ENCODE peak calls at places on chromosomes 12 and 14, in four cellular contexts. One of them, this sample, is unnamed. For H3K4me1, the result is how much of the 10 kb centered on the place peaks cover.

GRCh38 chr14:68820119-68820518 is 27.3 kb upstream of the ZFP36L1 start:
- DNase-seq in astrocyte: no peak
- DNase-seq in Karpas-422: no peak
- DNase-seq in IMR-90: no peak
- DNase-seq in this sample: no peak

GRCh38 chr14:104741108-104741802 is 11.7 kb upstream of the SIVA1 start:
- DNase-seq in astrocyte: no peak
- DNase-seq in IMR-90: no peak
- DNase-seq in Karpas-422: no peak
- DNase-seq in this sample: no peak

GRCh38 chr14:23578560-23579310 is at the start of gene JPH4:
- DNase-seq in IMR-90: no peak
- DNase-seq in Karpas-422: no peak
- DNase-seq in astrocyte: no peak
- DNase-seq in this sample: no peak

GRCh38 chr12:3670083-3670620 is 82.8 kb downstream of the CRACR2A start:
- DNase-seq in astrocyte: no peak
- DNase-seq in IMR-90: peak
- DNase-seq in Karpas-422: no peak
- DNase-seq in this sample: no peak

GRCh38 chr14:29846339-29847129 is 81.1 kb downstream of the PRKD1 start:
- DNase-seq in astrocyte: no peak
- DNase-seq in Karpas-422: no peak
- DNase-seq in IMR-90: peak
- DNase-seq in this sample: no peak

GRCh38 chr12:67701121-67701520 is 52.6 kb downstream of the DYRK2 start:
- DNase-seq in Karpas-422: no peak
- DNase-seq in IMR-90: peak
- DNase-seq in astrocyte: peak
- DNase-seq in this sample: no peak

GRCh38 chr12:130184531-130185090 is 22.3 kb downstream of the FZD10 start:
- DNase-seq in astrocyte: no peak
- DNase-seq in IMR-90: no peak
- DNase-seq in Karpas-422: no peak
- DNase-seq in this sample: no peak

GRCh38 chr12:16524378-16524777 is 81.6 kb downstream of the LMO3 start:
- DNase-seq in Karpas-422: no peak
- DNase-seq in astrocyte: no peak
- DNase-seq in IMR-90: no peak
- DNase-seq in this sample: no peak

GRCh38 chr14:93891756-93892504 is 35.2 kb upstream of the FAM181A start:
- DNase-seq in astrocyte: no peak
- DNase-seq in IMR-90: no peak
- DNase-seq in Karpas-422: no peak
- DNase-seq in this sample: no peak

GRCh38 chr12:55220725-55221124 is at the start of gene OR10A7:
- DNase-seq in Karpas-422: no peak
- DNase-seq in astrocyte: no peak
- DNase-seq in IMR-90: no peak
- DNase-seq in this sample: no peak

GRCh38 chr12:62715086-62715786 is 219.7 kb downstream of the PPM1H start:
- DNase-seq in astrocyte: no peak
- DNase-seq in IMR-90: no peak
- DNase-seq in Karpas-422: no peak
- DNase-seq in this sample: no peak

GRCh38 chr12:54364413-54364812 is at the start of gene GPR84:
- DNase-seq in IMR-90: no peak
- DNase-seq in Karpas-422: no peak
- DNase-seq in astrocyte: no peak
- DNase-seq in this sample: peak

GRCh38 chr12:17028348-17028747 is 422.4 kb upstream of the LMO3 start:
- DNase-seq in astrocyte: no peak
- DNase-seq in Karpas-422: no peak
- DNase-seq in IMR-90: no peak
- DNase-seq in this sample: no peak

GRCh38 chr14:25042362-25043299 is 7.3 kb downstream of the STXBP6 start:
- DNase-seq in astrocyte: peak
- DNase-seq in Karpas-422: no peak
- DNase-seq in IMR-90: peak
- DNase-seq in this sample: no peak

GRCh38 chr14:101595349-101595748 is 34.1 kb downstream of the DIO3 start:
- DNase-seq in astrocyte: no peak
- DNase-seq in Karpas-422: no peak
- DNase-seq in IMR-90: no peak
- DNase-seq in this sample: no peak

GRCh38 chr12:24918596-24918995 is 30.3 kb downstream of the BCAT1 start:
- DNase-seq in astrocyte: no peak
- DNase-seq in Karpas-422: no peak
- DNase-seq in IMR-90: peak
- DNase-seq in this sample: no peak

GRCh38 chr14:86296173-86296572 is 766.2 kb downstream of the FLRT2 start:
- DNase-seq in astrocyte: no peak
- DNase-seq in IMR-90: peak
- DNase-seq in Karpas-422: no peak
- DNase-seq in this sample: no peak

GRCh38 chr12:103779410-103780092 is 61.5 kb downstream of the NT5DC3 start:
- DNase-seq in Karpas-422: no peak
- DNase-seq in astrocyte: peak
- DNase-seq in IMR-90: peak
- DNase-seq in this sample: no peak

GRCh38 chr12:96422192-96422591 is 22.0 kb upstream of the CDK17 start:
- DNase-seq in astrocyte: no peak
- DNase-seq in Karpas-422: no peak
- DNase-seq in IMR-90: peak
- DNase-seq in this sample: no peak

GRCh38 chr12:61502179-61502578 is 758.0 kb upstream of the USP15 start:
- DNase-seq in Karpas-422: no peak
- DNase-seq in IMR-90: no peak
- DNase-seq in astrocyte: no peak
- DNase-seq in this sample: no peak

GRCh38 chr12:116406529-116406928 is 129.0 kb upstream of the MED13L start:
- DNase-seq in astrocyte: no peak
- DNase-seq in IMR-90: peak
- DNase-seq in Karpas-422: no peak
- DNase-seq in this sample: no peak

GRCh38 chr12:105748806-105749600 is 389.8 kb downstream of the NUAK1 start:
- DNase-seq in Karpas-422: no peak
- DNase-seq in astrocyte: peak
- DNase-seq in IMR-90: peak
- DNase-seq in this sample: no peak

GRCh38 chr12:80187660-80188090 is 88.3 kb downstream of the OTOGL start:
- DNase-seq in IMR-90: peak
- DNase-seq in Karpas-422: no peak
- DNase-seq in astrocyte: peak
- DNase-seq in this sample: peak

GRCh38 chr12:104604070-104604994 is 147.6 kb downstream of the CHST11 start:
- DNase-seq in Karpas-422: no peak
- DNase-seq in IMR-90: peak
- DNase-seq in astrocyte: peak
- DNase-seq in this sample: no peak

GRCh38 chr14:102317564-102318248 is 1.8 kb upstream of the ZNF839 start:
- DNase-seq in IMR-90: no peak
- DNase-seq in astrocyte: no peak
- DNase-seq in Karpas-422: peak
- DNase-seq in this sample: peak

GRCh38 chr14:50037240-50037639 is 79.1 kb downstream of the VCPKMT start:
- DNase-seq in Karpas-422: no peak
- DNase-seq in astrocyte: no peak
- DNase-seq in IMR-90: no peak
- DNase-seq in this sample: no peak

GRCh38 chr14:26702721-26703250 is 105.0 kb upstream of the NOVA1 start:
- DNase-seq in Karpas-422: no peak
- DNase-seq in astrocyte: peak
- DNase-seq in IMR-90: no peak
- DNase-seq in this sample: no peak

GRCh38 chr14:77579065-77579464 is 37.4 kb downstream of the SPTLC2 start:
- DNase-seq in astrocyte: no peak
- DNase-seq in Karpas-422: no peak
- DNase-seq in IMR-90: peak
- DNase-seq in this sample: no peak

GRCh38 chr14:59358774-59359173 is 106.4 kb downstream of the GPR135 start:
- DNase-seq in Karpas-422: peak
- DNase-seq in astrocyte: no peak
- DNase-seq in IMR-90: no peak
- DNase-seq in this sample: no peak

GRCh38 chr12:46442239-46442638 is 69.7 kb upstream of the SLC38A2 start:
- DNase-seq in astrocyte: peak
- DNase-seq in Karpas-422: peak
- DNase-seq in IMR-90: peak
- DNase-seq in this sample: no peak

GRCh38 chr12:122403115-122403770 is 19.2 kb downstream of the CLIP1 start:
- DNase-seq in Karpas-422: peak
- DNase-seq in astrocyte: no peak
- DNase-seq in IMR-90: no peak
- DNase-seq in this sample: peak

GRCh38 chr12:94553130-94553519 is 93.5 kb upstream of the CEP83 start:
- DNase-seq in IMR-90: peak
- DNase-seq in Karpas-422: no peak
- DNase-seq in astrocyte: peak
- DNase-seq in this sample: no peak

GRCh38 chr14:93017898-93018297 is 94.9 kb downstream of the CHGA start:
- DNase-seq in IMR-90: no peak
- DNase-seq in Karpas-422: no peak
- DNase-seq in astrocyte: no peak
- DNase-seq in this sample: no peak

GRCh38 chr14:49193365-49194050 is 392.7 kb downstream of the RPS29 start:
- DNase-seq in astrocyte: no peak
- DNase-seq in IMR-90: no peak
- DNase-seq in Karpas-422: no peak
- DNase-seq in this sample: peak

GRCh38 chr12:96578526-96579125 is 89.2 kb downstream of the CFAP54 start:
- DNase-seq in IMR-90: peak
- DNase-seq in Karpas-422: peak
- DNase-seq in astrocyte: peak
- DNase-seq in this sample: peak

GRCh38 chr12:47734725-47735480 is 9.6 kb upstream of the ENDOU start:
- DNase-seq in IMR-90: no peak
- DNase-seq in Karpas-422: no peak
- DNase-seq in astrocyte: no peak
- DNase-seq in this sample: no peak
- H3K4me1 ChIP-seq in IMR-90: under half
- H3K4me1 ChIP-seq in Karpas-422: under half
- H3K4me1 ChIP-seq in astrocyte: under half
- H3K4me1 ChIP-seq in this sample: under half

GRCh38 chr12:109523071-109523470 is 45.6 kb downstream of the UBE3B start:
- DNase-seq in astrocyte: no peak
- DNase-seq in IMR-90: no peak
- DNase-seq in Karpas-422: no peak
- DNase-seq in this sample: no peak

GRCh38 chr12:109517619-109518018 is 40.2 kb downstream of the UBE3B start:
- DNase-seq in Karpas-422: no peak
- DNase-seq in IMR-90: no peak
- DNase-seq in astrocyte: no peak
- DNase-seq in this sample: no peak

GRCh38 chr12:109519787-109520186 is 42.4 kb downstream of the UBE3B start:
- DNase-seq in astrocyte: no peak
- DNase-seq in IMR-90: no peak
- DNase-seq in Karpas-422: no peak
- DNase-seq in this sample: no peak

GRCh38 chr12:109523504-109523903 is 46.1 kb downstream of the UBE3B start:
- DNase-seq in IMR-90: no peak
- DNase-seq in astrocyte: no peak
- DNase-seq in Karpas-422: no peak
- DNase-seq in this sample: no peak

GRCh38 chr12:109518820-109519665 is 41.6 kb downstream of the UBE3B start:
- DNase-seq in IMR-90: peak
- DNase-seq in Karpas-422: peak
- DNase-seq in astrocyte: peak
- DNase-seq in this sample: peak
- H3K9ac ChIP-seq in IMR-90: no peak
- H3K9ac ChIP-seq in Karpas-422: no peak
- H3K9ac ChIP-seq in astrocyte: peak
- H3K9ac ChIP-seq in this sample: no peak

GRCh38 chr12:32535260-32535999 is 136.1 kb downstream of the FGD4 start:
- DNase-seq in astrocyte: peak
- DNase-seq in Karpas-422: no peak
- DNase-seq in IMR-90: peak
- DNase-seq in this sample: peak
- H3K4me2 ChIP-seq in astrocyte: peak
- H3K4me2 ChIP-seq in Karpas-422: no peak
- H3K4me2 ChIP-seq in IMR-90: peak
- H3K4me2 ChIP-seq in this sample: peak

GRCh38 chr12:119204716-119205285 is 26.1 kb downstream of the HSPB8 start:
- DNase-seq in Karpas-422: no peak
- DNase-seq in astrocyte: no peak
- DNase-seq in IMR-90: no peak
- DNase-seq in this sample: no peak

GRCh38 chr12:119200601-119201000 is 21.9 kb downstream of the HSPB8 start:
- DNase-seq in Karpas-422: no peak
- DNase-seq in IMR-90: no peak
- DNase-seq in astrocyte: no peak
- DNase-seq in this sample: no peak

GRCh38 chr12:119202544-119202943 is 23.8 kb downstream of the HSPB8 start:
- DNase-seq in Karpas-422: no peak
- DNase-seq in astrocyte: no peak
- DNase-seq in IMR-90: no peak
- DNase-seq in this sample: no peak

GRCh38 chr12:119204137-119204536 is 25.4 kb downstream of the HSPB8 start:
- DNase-seq in Karpas-422: no peak
- DNase-seq in astrocyte: no peak
- DNase-seq in IMR-90: no peak
- DNase-seq in this sample: no peak

GRCh38 chr12:119202121-119202527 is 23.4 kb downstream of the HSPB8 start:
- DNase-seq in astrocyte: no peak
- DNase-seq in Karpas-422: no peak
- DNase-seq in IMR-90: no peak
- DNase-seq in this sample: no peak
- H3K4me1 ChIP-seq in astrocyte: under half
- H3K4me1 ChIP-seq in Karpas-422: under half
- H3K4me1 ChIP-seq in IMR-90: under half
- H3K4me1 ChIP-seq in this sample: under half

GRCh38 chr12:57143454-57143853 is 4.0 kb downstream of the LRP1-AS start:
- DNase-seq in IMR-90: no peak
- DNase-seq in astrocyte: no peak
- DNase-seq in Karpas-422: no peak
- DNase-seq in this sample: no peak
- H3K9ac ChIP-seq in IMR-90: no peak
- H3K9ac ChIP-seq in astrocyte: no peak
- H3K9ac ChIP-seq in Karpas-422: no peak
- H3K9ac ChIP-seq in this sample: no peak